ENCODE peak calls at places on chromosomes 7 and 10, in six cellular contexts. One of them, this sample, is unnamed.

GRCh38 chr7:98724591-98724990 is 107.5 kb downstream of the NPTX2 start:
- DNase-seq in LNCaP clone FGC: no peak
- DNase-seq in fibroblast of lung: no peak
- DNase-seq in NCI-H2029: no peak
- DNase-seq in kidney glomerular epithelial cell: no peak
- DNase-seq in stimulated activated CD4-positive, alpha-beta T cell treated with anti-CD3 and anti-CD28 coated beads, Interleukin-4, amount 100 ng/mL, for 48 hours: no peak
- DNase-seq in this sample: no peak

GRCh38 chr7:138008588-138009349 is 6.9 kb upstream of the CREB3L2 start:
- DNase-seq in NCI-H2029: peak; percentile 48
- DNase-seq in kidney glomerular epithelial cell: peak; percentile 46
- DNase-seq in fibroblast of lung: peak; percentile 47
- DNase-seq in stimulated activated CD4-positive, alpha-beta T cell treated with anti-CD3 and anti-CD28 coated beads, Interleukin-4, amount 100 ng/mL, for 48 hours: no peak
- DNase-seq in LNCaP clone FGC: no peak
- DNase-seq in this sample: peak; percentile 18

GRCh38 chr7:99392659-99393362 is 15.6 kb downstream of the PDAP1 start:
- DNase-seq in fibroblast of lung: peak; percentile 58
- DNase-seq in kidney glomerular epithelial cell: no peak
- DNase-seq in LNCaP clone FGC: peak; percentile 75
- DNase-seq in stimulated activated CD4-positive, alpha-beta T cell treated with anti-CD3 and anti-CD28 coated beads, Interleukin-4, amount 100 ng/mL, for 48 hours: peak; percentile 61
- DNase-seq in NCI-H2029: peak; percentile 83
- DNase-seq in this sample: peak; percentile 81

GRCh38 chr7:80654887-80655340 is 16.5 kb downstream of the CD36 start:
- DNase-seq in stimulated activated CD4-positive, alpha-beta T cell treated with anti-CD3 and anti-CD28 coated beads, Interleukin-4, amount 100 ng/mL, for 48 hours: no peak
- DNase-seq in kidney glomerular epithelial cell: no peak
- DNase-seq in NCI-H2029: no peak
- DNase-seq in fibroblast of lung: no peak
- DNase-seq in LNCaP clone FGC: no peak
- DNase-seq in this sample: no peak

GRCh38 chr7:98286093-98286525 is 4.6 kb downstream of the BRI3 start:
- DNase-seq in stimulated activated CD4-positive, alpha-beta T cell treated with anti-CD3 and anti-CD28 coated beads, Interleukin-4, amount 100 ng/mL, for 48 hours: no peak
- DNase-seq in NCI-H2029: no peak
- DNase-seq in LNCaP clone FGC: no peak
- DNase-seq in kidney glomerular epithelial cell: no peak
- DNase-seq in fibroblast of lung: peak; percentile 63
- DNase-seq in this sample: no peak

GRCh38 chr7:106372121-106372520 is 87.3 kb upstream of the NAMPT start:
- DNase-seq in kidney glomerular epithelial cell: no peak
- DNase-seq in NCI-H2029: no peak
- DNase-seq in stimulated activated CD4-positive, alpha-beta T cell treated with anti-CD3 and anti-CD28 coated beads, Interleukin-4, amount 100 ng/mL, for 48 hours: no peak
- DNase-seq in LNCaP clone FGC: no peak
- DNase-seq in fibroblast of lung: peak; percentile 41
- DNase-seq in this sample: no peak

GRCh38 chr10:1381339-1381738 is 325.2 kb downstream of the WDR37 start:
- DNase-seq in stimulated activated CD4-positive, alpha-beta T cell treated with anti-CD3 and anti-CD28 coated beads, Interleukin-4, amount 100 ng/mL, for 48 hours: no peak
- DNase-seq in fibroblast of lung: no peak
- DNase-seq in NCI-H2029: no peak
- DNase-seq in LNCaP clone FGC: no peak
- DNase-seq in kidney glomerular epithelial cell: no peak
- DNase-seq in this sample: no peak

GRCh38 chr10:19819419-19820033 is 3.3 kb downstream of the PLXDC2 start:
- DNase-seq in kidney glomerular epithelial cell: peak; percentile 53
- DNase-seq in NCI-H2029: no peak
- DNase-seq in fibroblast of lung: peak; percentile 34
- DNase-seq in stimulated activated CD4-positive, alpha-beta T cell treated with anti-CD3 and anti-CD28 coated beads, Interleukin-4, amount 100 ng/mL, for 48 hours: no peak
- DNase-seq in LNCaP clone FGC: peak; percentile 65
- DNase-seq in this sample: no peak

GRCh38 chr10:124693396-124693795 is 50.8 kb downstream of the FAM53B start:
- DNase-seq in NCI-H2029: peak; percentile 85
- DNase-seq in LNCaP clone FGC: no peak
- DNase-seq in kidney glomerular epithelial cell: no peak
- DNase-seq in fibroblast of lung: no peak
- DNase-seq in stimulated activated CD4-positive, alpha-beta T cell treated with anti-CD3 and anti-CD28 coated beads, Interleukin-4, amount 100 ng/mL, for 48 hours: no peak
- DNase-seq in this sample: no peak

GRCh38 chr7:72283309-72283708 is 128.8 kb downstream of the CALN1 start:
- DNase-seq in fibroblast of lung: no peak
- DNase-seq in LNCaP clone FGC: no peak
- DNase-seq in NCI-H2029: peak; percentile 9
- DNase-seq in kidney glomerular epithelial cell: no peak
- DNase-seq in stimulated activated CD4-positive, alpha-beta T cell treated with anti-CD3 and anti-CD28 coated beads, Interleukin-4, amount 100 ng/mL, for 48 hours: no peak
- DNase-seq in this sample: no peak

GRCh38 chr10:43785252-43785651 is 136.6 kb upstream of the ZNF32 start:
- DNase-seq in NCI-H2029: no peak
- DNase-seq in LNCaP clone FGC: no peak
- DNase-seq in stimulated activated CD4-positive, alpha-beta T cell treated with anti-CD3 and anti-CD28 coated beads, Interleukin-4, amount 100 ng/mL, for 48 hours: no peak
- DNase-seq in kidney glomerular epithelial cell: no peak
- DNase-seq in fibroblast of lung: no peak
- DNase-seq in this sample: no peak

GRCh38 chr10:119250641-119251314 is 43.4 kb downstream of the GRK5 start:
- DNase-seq in NCI-H2029: no peak
- DNase-seq in LNCaP clone FGC: no peak
- DNase-seq in fibroblast of lung: peak; percentile 95
- DNase-seq in kidney glomerular epithelial cell: peak; percentile 48
- DNase-seq in stimulated activated CD4-positive, alpha-beta T cell treated with anti-CD3 and anti-CD28 coated beads, Interleukin-4, amount 100 ng/mL, for 48 hours: no peak
- DNase-seq in this sample: no peak

GRCh38 chr7:159083001-159083697 is 61.5 kb downstream of the VIPR2 start:
- DNase-seq in fibroblast of lung: no peak
- DNase-seq in NCI-H2029: no peak
- DNase-seq in kidney glomerular epithelial cell: no peak
- DNase-seq in LNCaP clone FGC: no peak
- DNase-seq in stimulated activated CD4-positive, alpha-beta T cell treated with anti-CD3 and anti-CD28 coated beads, Interleukin-4, amount 100 ng/mL, for 48 hours: no peak
- DNase-seq in this sample: no peak

GRCh38 chr10:117830832-117831231 is 215.9 kb downstream of the RAB11FIP2 start:
- DNase-seq in LNCaP clone FGC: no peak
- DNase-seq in kidney glomerular epithelial cell: no peak
- DNase-seq in fibroblast of lung: no peak
- DNase-seq in stimulated activated CD4-positive, alpha-beta T cell treated with anti-CD3 and anti-CD28 coated beads, Interleukin-4, amount 100 ng/mL, for 48 hours: peak; percentile 7
- DNase-seq in NCI-H2029: no peak
- DNase-seq in this sample: no peak

GRCh38 chr7:94195201-94195600 is 191.0 kb upstream of the BET1 start:
- DNase-seq in fibroblast of lung: no peak
- DNase-seq in NCI-H2029: no peak
- DNase-seq in LNCaP clone FGC: no peak
- DNase-seq in kidney glomerular epithelial cell: no peak
- DNase-seq in stimulated activated CD4-positive, alpha-beta T cell treated with anti-CD3 and anti-CD28 coated beads, Interleukin-4, amount 100 ng/mL, for 48 hours: no peak
- DNase-seq in this sample: no peak

GRCh38 chr7:158238616-158239289 is 348.9 kb downstream of the PTPRN2 start:
- DNase-seq in stimulated activated CD4-positive, alpha-beta T cell treated with anti-CD3 and anti-CD28 coated beads, Interleukin-4, amount 100 ng/mL, for 48 hours: no peak
- DNase-seq in fibroblast of lung: no peak
- DNase-seq in LNCaP clone FGC: no peak
- DNase-seq in kidney glomerular epithelial cell: no peak
- DNase-seq in NCI-H2029: no peak
- DNase-seq in this sample: no peak

GRCh38 chr7:54904130-54904529 is 114.7 kb upstream of the EGFR start:
- DNase-seq in stimulated activated CD4-positive, alpha-beta T cell treated with anti-CD3 and anti-CD28 coated beads, Interleukin-4, amount 100 ng/mL, for 48 hours: no peak
- DNase-seq in LNCaP clone FGC: no peak
- DNase-seq in kidney glomerular epithelial cell: peak; percentile 3
- DNase-seq in NCI-H2029: no peak
- DNase-seq in fibroblast of lung: peak; percentile 80
- DNase-seq in this sample: no peak

GRCh38 chr10:87505366-87506113 is 847 bp downstream of the MINPP1 start:
- DNase-seq in fibroblast of lung: peak; percentile 53
- DNase-seq in NCI-H2029: peak; percentile 1
- DNase-seq in kidney glomerular epithelial cell: peak; percentile 10
- DNase-seq in stimulated activated CD4-positive, alpha-beta T cell treated with anti-CD3 and anti-CD28 coated beads, Interleukin-4, amount 100 ng/mL, for 48 hours: peak; percentile 31
- DNase-seq in LNCaP clone FGC: no peak
- DNase-seq in this sample: peak; percentile 33

GRCh38 chr10:31299119-31299518 is 19.9 kb upstream of the ZEB1 start:
- DNase-seq in kidney glomerular epithelial cell: no peak
- DNase-seq in stimulated activated CD4-positive, alpha-beta T cell treated with anti-CD3 and anti-CD28 coated beads, Interleukin-4, amount 100 ng/mL, for 48 hours: no peak
- DNase-seq in NCI-H2029: no peak
- DNase-seq in LNCaP clone FGC: no peak
- DNase-seq in fibroblast of lung: peak; percentile 15
- DNase-seq in this sample: no peak

GRCh38 chr7:30930621-30931020 is 19.0 kb downstream of the AQP1 start:
- DNase-seq in stimulated activated CD4-positive, alpha-beta T cell treated with anti-CD3 and anti-CD28 coated beads, Interleukin-4, amount 100 ng/mL, for 48 hours: no peak
- DNase-seq in fibroblast of lung: no peak
- DNase-seq in kidney glomerular epithelial cell: no peak
- DNase-seq in LNCaP clone FGC: no peak
- DNase-seq in NCI-H2029: no peak
- DNase-seq in this sample: no peak

GRCh38 chr7:1458676-1459511 is at the start of gene MICALL2:
- DNase-seq in kidney glomerular epithelial cell: peak; percentile 59
- DNase-seq in LNCaP clone FGC: no peak
- DNase-seq in stimulated activated CD4-positive, alpha-beta T cell treated with anti-CD3 and anti-CD28 coated beads, Interleukin-4, amount 100 ng/mL, for 48 hours: peak; percentile 20
- DNase-seq in fibroblast of lung: peak; percentile 82
- DNase-seq in NCI-H2029: peak; percentile 40
- DNase-seq in this sample: no peak

GRCh38 chr7:23353172-23353571 is 54.0 kb downstream of the MALSU1 start:
- DNase-seq in stimulated activated CD4-positive, alpha-beta T cell treated with anti-CD3 and anti-CD28 coated beads, Interleukin-4, amount 100 ng/mL, for 48 hours: no peak
- DNase-seq in fibroblast of lung: peak; percentile 54
- DNase-seq in LNCaP clone FGC: no peak
- DNase-seq in kidney glomerular epithelial cell: peak; percentile 46
- DNase-seq in NCI-H2029: peak; percentile 76
- DNase-seq in this sample: no peak

GRCh38 chr7:45973725-45974532 is 52.9 kb upstream of the IGFBP3 start:
- DNase-seq in kidney glomerular epithelial cell: peak; percentile 40
- DNase-seq in LNCaP clone FGC: no peak
- DNase-seq in NCI-H2029: peak; percentile 38
- DNase-seq in fibroblast of lung: peak; percentile 40
- DNase-seq in stimulated activated CD4-positive, alpha-beta T cell treated with anti-CD3 and anti-CD28 coated beads, Interleukin-4, amount 100 ng/mL, for 48 hours: no peak
- DNase-seq in this sample: no peak

GRCh38 chr10:11594589-11595394 is 16.7 kb downstream of the USP6NL start:
- DNase-seq in LNCaP clone FGC: no peak
- DNase-seq in NCI-H2029: no peak
- DNase-seq in fibroblast of lung: no peak
- DNase-seq in kidney glomerular epithelial cell: no peak
- DNase-seq in stimulated activated CD4-positive, alpha-beta T cell treated with anti-CD3 and anti-CD28 coated beads, Interleukin-4, amount 100 ng/mL, for 48 hours: no peak
- DNase-seq in this sample: no peak

GRCh38 chr10:112080284-112080683 is 103.3 kb downstream of the GPAM start:
- DNase-seq in NCI-H2029: no peak
- DNase-seq in fibroblast of lung: no peak
- DNase-seq in LNCaP clone FGC: no peak
- DNase-seq in stimulated activated CD4-positive, alpha-beta T cell treated with anti-CD3 and anti-CD28 coated beads, Interleukin-4, amount 100 ng/mL, for 48 hours: no peak
- DNase-seq in kidney glomerular epithelial cell: no peak
- DNase-seq in this sample: no peak

GRCh38 chr10:124680675-124681074 is 63.5 kb downstream of the FAM53B start:
- DNase-seq in NCI-H2029: no peak
- DNase-seq in stimulated activated CD4-positive, alpha-beta T cell treated with anti-CD3 and anti-CD28 coated beads, Interleukin-4, amount 100 ng/mL, for 48 hours: no peak
- DNase-seq in LNCaP clone FGC: peak; percentile 10
- DNase-seq in fibroblast of lung: no peak
- DNase-seq in kidney glomerular epithelial cell: no peak
- DNase-seq in this sample: no peak

GRCh38 chr10:101780818-101781654 is 2.2 kb downstream of the NPM3 start:
- DNase-seq in NCI-H2029: peak; percentile 3
- DNase-seq in LNCaP clone FGC: peak; percentile 13
- DNase-seq in kidney glomerular epithelial cell: peak; percentile 19
- DNase-seq in fibroblast of lung: peak; percentile 41
- DNase-seq in stimulated activated CD4-positive, alpha-beta T cell treated with anti-CD3 and anti-CD28 coated beads, Interleukin-4, amount 100 ng/mL, for 48 hours: peak; percentile 60
- DNase-seq in this sample: peak; percentile 74

GRCh38 chr7:19403691-19404090 is 258.5 kb upstream of the FERD3L start:
- DNase-seq in fibroblast of lung: no peak
- DNase-seq in stimulated activated CD4-positive, alpha-beta T cell treated with anti-CD3 and anti-CD28 coated beads, Interleukin-4, amount 100 ng/mL, for 48 hours: no peak
- DNase-seq in LNCaP clone FGC: no peak
- DNase-seq in NCI-H2029: no peak
- DNase-seq in kidney glomerular epithelial cell: no peak
- DNase-seq in this sample: no peak

GRCh38 chr7:100676501-100677306 is 3.2 kb downstream of the GNB2 start:
- DNase-seq in NCI-H2029: no peak
- DNase-seq in LNCaP clone FGC: no peak
- DNase-seq in fibroblast of lung: no peak
- DNase-seq in stimulated activated CD4-positive, alpha-beta T cell treated with anti-CD3 and anti-CD28 coated beads, Interleukin-4, amount 100 ng/mL, for 48 hours: no peak
- DNase-seq in kidney glomerular epithelial cell: no peak
- DNase-seq in this sample: no peak

GRCh38 chr7:130884437-130885417 is 150.7 kb upstream of the KLF14 start:
- DNase-seq in stimulated activated CD4-positive, alpha-beta T cell treated with anti-CD3 and anti-CD28 coated beads, Interleukin-4, amount 100 ng/mL, for 48 hours: no peak
- DNase-seq in fibroblast of lung: peak; percentile 75
- DNase-seq in kidney glomerular epithelial cell: peak; percentile 97
- DNase-seq in NCI-H2029: no peak
- DNase-seq in LNCaP clone FGC: no peak
- DNase-seq in this sample: no peak

This sample was measured in CD4-positive, CD25-positive, alpha-beta regulatory T cell.